ENCODE peak calls at places on chromosome 18, in ten cellular contexts. One of them, this sample, is unnamed.
A peak's percentile ranks its signal among the peaks of the same experiment; 100 is the strongest.

GRCh38 chr18:39419315-39419714 is 1853.7 kb upstream of the CELF4 start:
- DNase-seq in nucleus accumbens: no peak
- DNase-seq in HS-5: no peak
- DNase-seq in ACHN: no peak
- DNase-seq in RWPE1: no peak
- DNase-seq in caudate nucleus: no peak
- DNase-seq in body of pancreas: no peak
- DNase-seq in AG09319: no peak
- DNase-seq in HTR-8/SVneo: no peak
- DNase-seq in endothelial cell: no peak
- DNase-seq in this sample: no peak

GRCh38 chr18:71028285-71028762 is 739.5 kb downstream of the SOCS6 start:
- DNase-seq in nucleus accumbens: no peak
- DNase-seq in HS-5: no peak
- DNase-seq in ACHN: no peak
- DNase-seq in RWPE1: no peak
- DNase-seq in caudate nucleus: no peak
- DNase-seq in body of pancreas: no peak
- DNase-seq in AG09319: no peak
- DNase-seq in HTR-8/SVneo: no peak
- DNase-seq in endothelial cell: no peak
- DNase-seq in this sample: no peak

GRCh38 chr18:58633874-58634273 is 5.0 kb upstream of the ALPK2 start:
- DNase-seq in nucleus accumbens: no peak
- DNase-seq in HS-5: no peak
- DNase-seq in ACHN: no peak
- DNase-seq in RWPE1: no peak
- DNase-seq in caudate nucleus: no peak
- DNase-seq in body of pancreas: no peak
- DNase-seq in AG09319: no peak
- DNase-seq in HTR-8/SVneo: no peak
- DNase-seq in endothelial cell: no peak
- DNase-seq in this sample: no peak

GRCh38 chr18:57559311-57559710 is 27.2 kb downstream of the FECH start:
- DNase-seq in nucleus accumbens: no peak
- DNase-seq in HS-5: no peak
- DNase-seq in ACHN: no peak
- DNase-seq in RWPE1: no peak
- DNase-seq in caudate nucleus: no peak
- DNase-seq in body of pancreas: no peak
- DNase-seq in AG09319: no peak
- DNase-seq in HTR-8/SVneo: no peak
- DNase-seq in endothelial cell: no peak
- DNase-seq in this sample: no peak

GRCh38 chr18:57445488-57446319 is 10.5 kb downstream of the ONECUT2 start:
- DNase-seq in nucleus accumbens: no peak
- DNase-seq in HS-5: no peak
- DNase-seq in ACHN: no peak
- DNase-seq in RWPE1: no peak
- DNase-seq in caudate nucleus: no peak
- DNase-seq in body of pancreas: no peak
- DNase-seq in AG09319: no peak
- DNase-seq in HTR-8/SVneo: no peak
- DNase-seq in endothelial cell: no peak
- DNase-seq in this sample: no peak

GRCh38 chr18:67408240-67408639 is 108.3 kb downstream of the DSEL start:
- DNase-seq in nucleus accumbens: no peak
- DNase-seq in HS-5: no peak
- DNase-seq in ACHN: no peak
- DNase-seq in RWPE1: no peak
- DNase-seq in caudate nucleus: no peak
- DNase-seq in body of pancreas: no peak
- DNase-seq in AG09319: no peak
- DNase-seq in HTR-8/SVneo: no peak
- DNase-seq in endothelial cell: no peak
- DNase-seq in this sample: no peak

GRCh38 chr18:44887227-44887631 is 206.5 kb downstream of the SETBP1 start:
- DNase-seq in nucleus accumbens: no peak
- DNase-seq in HS-5: peak; percentile 38
- DNase-seq in ACHN: no peak
- DNase-seq in RWPE1: peak; percentile 36
- DNase-seq in caudate nucleus: no peak
- DNase-seq in body of pancreas: peak; percentile 77
- DNase-seq in AG09319: no peak
- DNase-seq in HTR-8/SVneo: no peak
- DNase-seq in endothelial cell: no peak
- DNase-seq in this sample: peak; percentile 29

GRCh38 chr18:74425876-74426275 is 31.2 kb downstream of the DIPK1C start:
- DNase-seq in nucleus accumbens: no peak
- DNase-seq in HS-5: no peak
- DNase-seq in ACHN: no peak
- DNase-seq in RWPE1: no peak
- DNase-seq in caudate nucleus: no peak
- DNase-seq in body of pancreas: no peak
- DNase-seq in AG09319: no peak
- DNase-seq in HTR-8/SVneo: no peak
- DNase-seq in endothelial cell: no peak
- DNase-seq in this sample: no peak

GRCh38 chr18:48428494-48429177 is 19.5 kb upstream of the ZBTB7C start:
- DNase-seq in nucleus accumbens: no peak
- DNase-seq in HS-5: no peak
- DNase-seq in ACHN: no peak
- DNase-seq in RWPE1: no peak
- DNase-seq in caudate nucleus: no peak
- DNase-seq in body of pancreas: no peak
- DNase-seq in AG09319: no peak
- DNase-seq in HTR-8/SVneo: no peak
- DNase-seq in endothelial cell: no peak
- DNase-seq in this sample: no peak

GRCh38 chr18:10414293-10414842 is 40.1 kb upstream of the APCDD1 start:
- DNase-seq in nucleus accumbens: no peak
- DNase-seq in HS-5: no peak
- DNase-seq in ACHN: no peak
- DNase-seq in RWPE1: no peak
- DNase-seq in caudate nucleus: no peak
- DNase-seq in body of pancreas: no peak
- DNase-seq in AG09319: no peak
- DNase-seq in HTR-8/SVneo: no peak
- DNase-seq in endothelial cell: no peak
- DNase-seq in this sample: no peak

GRCh38 chr18:31723998-31724711 is 36.5 kb downstream of the SLC25A52 start:
- DNase-seq in nucleus accumbens: peak; percentile 45
- DNase-seq in HS-5: no peak
- DNase-seq in ACHN: peak; percentile 5
- DNase-seq in RWPE1: no peak
- DNase-seq in caudate nucleus: no peak
- DNase-seq in body of pancreas: peak; percentile 51
- DNase-seq in AG09319: no peak
- DNase-seq in HTR-8/SVneo: no peak
- DNase-seq in endothelial cell: no peak
- DNase-seq in this sample: no peak

GRCh38 chr18:30094556-30094955 is 948.0 kb downstream of the DSC3 start:
- DNase-seq in nucleus accumbens: no peak
- DNase-seq in HS-5: peak; percentile 44
- DNase-seq in ACHN: peak; percentile 22
- DNase-seq in RWPE1: peak; percentile 24
- DNase-seq in caudate nucleus: no peak
- DNase-seq in body of pancreas: no peak
- DNase-seq in AG09319: no peak
- DNase-seq in HTR-8/SVneo: peak; percentile 7
- DNase-seq in endothelial cell: no peak
- DNase-seq in this sample: no peak

GRCh38 chr18:13447621-13448020 is 229.1 kb downstream of the LDLRAD4 start:
- DNase-seq in nucleus accumbens: peak; percentile 35
- DNase-seq in HS-5: no peak
- DNase-seq in ACHN: no peak
- DNase-seq in RWPE1: no peak
- DNase-seq in caudate nucleus: no peak
- DNase-seq in body of pancreas: peak; percentile 25
- DNase-seq in AG09319: peak; percentile 48
- DNase-seq in HTR-8/SVneo: no peak
- DNase-seq in endothelial cell: no peak
- DNase-seq in this sample: peak; percentile 79

GRCh38 chr18:49560277-49561126 is 1.4 kb upstream of the LIPG start:
- DNase-seq in nucleus accumbens: no peak
- DNase-seq in HS-5: no peak
- DNase-seq in ACHN: no peak
- DNase-seq in RWPE1: peak; percentile 4
- DNase-seq in caudate nucleus: no peak
- DNase-seq in body of pancreas: peak; percentile 54
- DNase-seq in AG09319: no peak
- DNase-seq in HTR-8/SVneo: no peak
- DNase-seq in endothelial cell: peak; percentile 35
- DNase-seq in this sample: no peak

GRCh38 chr18:13614701-13615288 is 111.6 kb downstream of the FAM210A start:
- DNase-seq in nucleus accumbens: peak; percentile 61
- DNase-seq in HS-5: no peak
- DNase-seq in ACHN: no peak
- DNase-seq in RWPE1: no peak
- DNase-seq in caudate nucleus: no peak
- DNase-seq in body of pancreas: no peak
- DNase-seq in AG09319: no peak
- DNase-seq in HTR-8/SVneo: no peak
- DNase-seq in endothelial cell: no peak
- DNase-seq in this sample: no peak